ENCODE peak calls at places on chromosomes 6 and 20, in eight cellular contexts. One of them, this sample, is unnamed.

GRCh38 chr6:119148102-119148824 is 69.8 kb upstream of the FAM184A start:
- DNase-seq in fibroblast of the conjunctiva: peak
- DNase-seq in HTR-8/SVneo: peak
- DNase-seq in left cardiac atrium: no peak
- DNase-seq in bronchial epithelial cell: peak
- DNase-seq in SK-N-MC: peak
- DNase-seq in renal cortical epithelial cell: peak
- DNase-seq in GM18507: no peak
- DNase-seq in this sample: peak

GRCh38 chr6:158071121-158072082 is 89.7 kb downstream of the SYNJ2 start:
- DNase-seq in fibroblast of the conjunctiva: no peak
- DNase-seq in HTR-8/SVneo: no peak
- DNase-seq in left cardiac atrium: no peak
- DNase-seq in bronchial epithelial cell: no peak
- DNase-seq in SK-N-MC: no peak
- DNase-seq in renal cortical epithelial cell: no peak
- DNase-seq in GM18507: no peak
- DNase-seq in this sample: no peak

GRCh38 chr6:71082033-71082620 is 125.3 kb upstream of the B3GAT2 start:
- DNase-seq in fibroblast of the conjunctiva: peak
- DNase-seq in HTR-8/SVneo: no peak
- DNase-seq in left cardiac atrium: no peak
- DNase-seq in bronchial epithelial cell: no peak
- DNase-seq in SK-N-MC: no peak
- DNase-seq in renal cortical epithelial cell: no peak
- DNase-seq in GM18507: no peak
- DNase-seq in this sample: no peak

GRCh38 chr6:144338951-144339681 is 54.0 kb downstream of the UTRN start:
- DNase-seq in fibroblast of the conjunctiva: no peak
- DNase-seq in HTR-8/SVneo: no peak
- DNase-seq in left cardiac atrium: no peak
- DNase-seq in bronchial epithelial cell: no peak
- DNase-seq in SK-N-MC: no peak
- DNase-seq in renal cortical epithelial cell: no peak
- DNase-seq in GM18507: no peak
- DNase-seq in this sample: no peak

GRCh38 chr20:32463642-32464400 is 105.7 kb downstream of the ASXL1 start:
- DNase-seq in fibroblast of the conjunctiva: no peak
- DNase-seq in HTR-8/SVneo: no peak
- DNase-seq in left cardiac atrium: no peak
- DNase-seq in bronchial epithelial cell: no peak
- DNase-seq in SK-N-MC: no peak
- DNase-seq in renal cortical epithelial cell: no peak
- DNase-seq in GM18507: no peak
- DNase-seq in this sample: no peak

GRCh38 chr6:43856005-43856765 is 86.2 kb downstream of the VEGFA start:
- DNase-seq in fibroblast of the conjunctiva: no peak
- DNase-seq in HTR-8/SVneo: peak
- DNase-seq in left cardiac atrium: peak
- DNase-seq in bronchial epithelial cell: peak
- DNase-seq in SK-N-MC: no peak
- DNase-seq in renal cortical epithelial cell: peak
- DNase-seq in GM18507: no peak
- DNase-seq in this sample: no peak

GRCh38 chr20:61822396-61822795 is 243.3 kb downstream of the TAF4 start:
- DNase-seq in fibroblast of the conjunctiva: no peak
- DNase-seq in HTR-8/SVneo: no peak
- DNase-seq in left cardiac atrium: peak
- DNase-seq in bronchial epithelial cell: no peak
- DNase-seq in SK-N-MC: no peak
- DNase-seq in renal cortical epithelial cell: no peak
- DNase-seq in GM18507: no peak
- DNase-seq in this sample: no peak

GRCh38 chr20:39830903-39831302 is 858.1 kb downstream of the MAFB start:
- DNase-seq in fibroblast of the conjunctiva: no peak
- DNase-seq in HTR-8/SVneo: no peak
- DNase-seq in left cardiac atrium: no peak
- DNase-seq in bronchial epithelial cell: no peak
- DNase-seq in SK-N-MC: no peak
- DNase-seq in renal cortical epithelial cell: no peak
- DNase-seq in GM18507: no peak
- DNase-seq in this sample: no peak

GRCh38 chr20:3248167-3248992 is 9.4 kb upstream of the SLC4A11 start:
- DNase-seq in fibroblast of the conjunctiva: no peak
- DNase-seq in HTR-8/SVneo: no peak
- DNase-seq in left cardiac atrium: peak
- DNase-seq in bronchial epithelial cell: peak
- DNase-seq in SK-N-MC: no peak
- DNase-seq in renal cortical epithelial cell: no peak
- DNase-seq in GM18507: no peak
- DNase-seq in this sample: no peak

GRCh38 chr20:58538752-58539151 is 23.6 kb upstream of the APCDD1L start:
- DNase-seq in fibroblast of the conjunctiva: no peak
- DNase-seq in HTR-8/SVneo: no peak
- DNase-seq in left cardiac atrium: no peak
- DNase-seq in bronchial epithelial cell: no peak
- DNase-seq in SK-N-MC: no peak
- DNase-seq in renal cortical epithelial cell: peak
- DNase-seq in GM18507: no peak
- DNase-seq in this sample: no peak